ENCODE peak calls at places on chromosomes 13 and 19, in six cellular contexts. One of them, this sample, is unnamed.

GRCh38 chr19:49436381-49437017 is 4.8 kb downstream of the SLC17A7 start:
- DNase-seq in fibroblast of pulmonary artery: no peak
- DNase-seq in PC-3: no peak
- DNase-seq in HepG2: no peak
- DNase-seq in lung: no peak
- DNase-seq in heart right ventricle: no peak
- DNase-seq in this sample: no peak

GRCh38 chr19:3186891-3187661 is 1.3 kb downstream of the NCLN start:
- DNase-seq in PC-3: peak; percentile 8
- DNase-seq in HepG2: no peak
- DNase-seq in fibroblast of pulmonary artery: no peak
- DNase-seq in lung: no peak
- DNase-seq in heart right ventricle: no peak
- DNase-seq in this sample: no peak

GRCh38 chr13:94967183-94968039 is 255.1 kb upstream of the SOX21 start:
- DNase-seq in heart right ventricle: no peak
- DNase-seq in fibroblast of pulmonary artery: peak; percentile 10
- DNase-seq in PC-3: peak; percentile 34
- DNase-seq in HepG2: no peak
- DNase-seq in lung: no peak
- DNase-seq in this sample: peak; percentile 27

GRCh38 chr19:8262431-8262830 is 45.7 kb downstream of the CD320 start:
- DNase-seq in HepG2: no peak
- DNase-seq in lung: no peak
- DNase-seq in heart right ventricle: no peak
- DNase-seq in PC-3: no peak
- DNase-seq in fibroblast of pulmonary artery: no peak
- DNase-seq in this sample: no peak

GRCh38 chr13:113342820-113343691 is 20.9 kb downstream of the GRTP1 start:
- DNase-seq in lung: no peak
- DNase-seq in HepG2: no peak
- DNase-seq in fibroblast of pulmonary artery: no peak
- DNase-seq in PC-3: no peak
- DNase-seq in heart right ventricle: no peak
- DNase-seq in this sample: no peak

GRCh38 chr19:46984077-46985010 is 35.3 kb upstream of the NPAS1 start:
- DNase-seq in heart right ventricle: peak; percentile 42
- DNase-seq in fibroblast of pulmonary artery: peak; percentile 91
- DNase-seq in lung: no peak
- DNase-seq in HepG2: peak; percentile 90
- DNase-seq in PC-3: peak; percentile 38
- DNase-seq in this sample: no peak

GRCh38 chr19:57656346-57656745 is 12.4 kb upstream of the ZSCAN4 start:
- DNase-seq in HepG2: no peak
- DNase-seq in PC-3: peak; percentile 25
- DNase-seq in fibroblast of pulmonary artery: no peak
- DNase-seq in heart right ventricle: no peak
- DNase-seq in lung: no peak
- DNase-seq in this sample: no peak

GRCh38 chr13:33006646-33007045 is 9.6 kb upstream of the KL start:
- DNase-seq in heart right ventricle: no peak
- DNase-seq in fibroblast of pulmonary artery: no peak
- DNase-seq in PC-3: no peak
- DNase-seq in lung: no peak
- DNase-seq in HepG2: no peak
- DNase-seq in this sample: no peak

GRCh38 chr13:67048084-67048792 is 181.9 kb downstream of the PCDH9 start:
- DNase-seq in PC-3: no peak
- DNase-seq in fibroblast of pulmonary artery: peak; percentile 96
- DNase-seq in HepG2: no peak
- DNase-seq in lung: no peak
- DNase-seq in heart right ventricle: no peak
- DNase-seq in this sample: peak; percentile 93

GRCh38 chr19:28074773-28075172 is 1138.2 kb downstream of the UQCRFS1 start:
- DNase-seq in lung: no peak
- DNase-seq in heart right ventricle: no peak
- DNase-seq in HepG2: no peak
- DNase-seq in PC-3: no peak
- DNase-seq in fibroblast of pulmonary artery: no peak
- DNase-seq in this sample: no peak

GRCh38 chr13:109789262-109789661 is 2.9 kb upstream of the IRS2 start:
- DNase-seq in PC-3: no peak
- DNase-seq in HepG2: no peak
- DNase-seq in heart right ventricle: no peak
- DNase-seq in fibroblast of pulmonary artery: no peak
- DNase-seq in lung: no peak
- DNase-seq in this sample: no peak

GRCh38 chr13:105735269-105735668 is 800.2 kb downstream of the EFNB2 start:
- DNase-seq in lung: no peak
- DNase-seq in heart right ventricle: no peak
- DNase-seq in fibroblast of pulmonary artery: no peak
- DNase-seq in HepG2: no peak
- DNase-seq in PC-3: no peak
- DNase-seq in this sample: peak; percentile 5

GRCh38 chr19:36182612-36183454 is 30.6 kb upstream of the COX7A1 start:
- DNase-seq in PC-3: peak; percentile 12
- DNase-seq in heart right ventricle: no peak
- DNase-seq in fibroblast of pulmonary artery: peak; percentile 11
- DNase-seq in HepG2: no peak
- DNase-seq in lung: no peak
- DNase-seq in this sample: peak; percentile 80

GRCh38 chr19:51166846-51167490 is 24.9 kb downstream of the SIGLEC7 start:
- DNase-seq in fibroblast of pulmonary artery: no peak
- DNase-seq in heart right ventricle: no peak
- DNase-seq in HepG2: no peak
- DNase-seq in lung: peak; percentile 54
- DNase-seq in PC-3: no peak
- DNase-seq in this sample: no peak

GRCh38 chr19:50328257-50329145 is 676 bp downstream of the KCNC3 start:
- DNase-seq in lung: no peak
- DNase-seq in PC-3: peak; percentile 39
- DNase-seq in heart right ventricle: peak; percentile 42
- DNase-seq in HepG2: no peak
- DNase-seq in fibroblast of pulmonary artery: no peak
- DNase-seq in this sample: no peak

GRCh38 chr19:6239401-6239844 is 40.4 kb downstream of the MLLT1 start:
- DNase-seq in fibroblast of pulmonary artery: peak; percentile 59
- DNase-seq in heart right ventricle: peak; percentile 24
- DNase-seq in HepG2: no peak
- DNase-seq in PC-3: peak; percentile 61
- DNase-seq in lung: no peak
- DNase-seq in this sample: no peak

GRCh38 chr19:5302396-5302795 is 38.2 kb downstream of the PTPRS start:
- DNase-seq in fibroblast of pulmonary artery: no peak
- DNase-seq in heart right ventricle: no peak
- DNase-seq in lung: no peak
- DNase-seq in HepG2: no peak
- DNase-seq in PC-3: no peak
- DNase-seq in this sample: no peak

GRCh38 chr19:40464059-40465024 is 1.2 kb downstream of the BLVRB start:
- DNase-seq in heart right ventricle: peak; percentile 80
- DNase-seq in lung: peak; percentile 92
- DNase-seq in fibroblast of pulmonary artery: peak; percentile 93
- DNase-seq in HepG2: peak; percentile 81
- DNase-seq in PC-3: peak; percentile 94
- DNase-seq in this sample: peak; percentile 85

GRCh38 chr19:41695745-41696144 is 7.7 kb upstream of the CEACAM7 start:
- DNase-seq in heart right ventricle: no peak
- DNase-seq in PC-3: no peak
- DNase-seq in lung: no peak
- DNase-seq in HepG2: no peak
- DNase-seq in fibroblast of pulmonary artery: no peak
- DNase-seq in this sample: no peak

DNA sequence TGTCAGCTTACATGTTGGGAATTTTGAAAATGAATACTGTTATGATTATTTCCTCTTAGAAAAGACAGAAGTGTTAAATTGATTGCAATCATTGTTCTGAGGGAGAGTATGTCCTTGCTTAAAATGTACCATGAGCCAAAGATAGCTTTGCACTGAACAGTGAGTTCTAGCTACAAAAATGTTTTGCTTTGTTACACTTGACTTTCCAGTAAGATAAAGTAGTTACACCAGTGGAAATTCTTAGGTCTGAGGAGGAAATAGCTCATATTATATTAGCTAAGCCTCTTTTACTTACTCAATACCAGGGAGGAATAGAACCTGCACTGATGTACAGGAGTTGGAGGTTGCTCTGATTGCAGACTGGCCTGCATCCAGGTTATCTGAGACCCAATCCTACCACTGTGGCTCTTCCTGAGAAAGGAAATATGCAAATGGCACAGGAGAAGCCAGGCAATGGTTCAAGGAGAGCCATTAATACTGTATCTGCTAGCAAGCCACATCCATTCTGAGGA is 53.0 kb upstream of the FBXL3 start:
- DNase-seq in fibroblast of pulmonary artery: peak; percentile 7
- DNase-seq in PC-3: no peak
- DNase-seq in HepG2: no peak
- DNase-seq in heart right ventricle: no peak
- DNase-seq in lung: no peak
- DNase-seq in this sample: no peak
- TF ChIP-seq CTCF in fibroblast of pulmonary artery: no peak
- TF ChIP-seq CTCF in PC-3: no peak
- TF ChIP-seq CTCF in HepG2: no peak
- TF ChIP-seq CTCF in heart right ventricle: no peak
- TF ChIP-seq CTCF in lung: no peak
- TF ChIP-seq CTCF in this sample: no peak

GRCh38 chr13:21232196-21232595 is 55.7 kb downstream of the MRPL57 start:
- DNase-seq in PC-3: no peak
- DNase-seq in heart right ventricle: no peak
- DNase-seq in lung: peak; percentile 24
- DNase-seq in fibroblast of pulmonary artery: peak; percentile 51
- DNase-seq in HepG2: no peak
- DNase-seq in this sample: no peak
- H3K4me3 ChIP-seq in PC-3: no peak overlapping the region
- H3K4me3 ChIP-seq in heart right ventricle: no peak overlapping the region
- H3K4me3 ChIP-seq in lung: no peak overlapping the region
- H3K4me3 ChIP-seq in fibroblast of pulmonary artery: no peak overlapping the region
- H3K4me3 ChIP-seq in HepG2: no peak overlapping the region
- H3K4me3 ChIP-seq in this sample: no peak overlapping the region

DNA sequence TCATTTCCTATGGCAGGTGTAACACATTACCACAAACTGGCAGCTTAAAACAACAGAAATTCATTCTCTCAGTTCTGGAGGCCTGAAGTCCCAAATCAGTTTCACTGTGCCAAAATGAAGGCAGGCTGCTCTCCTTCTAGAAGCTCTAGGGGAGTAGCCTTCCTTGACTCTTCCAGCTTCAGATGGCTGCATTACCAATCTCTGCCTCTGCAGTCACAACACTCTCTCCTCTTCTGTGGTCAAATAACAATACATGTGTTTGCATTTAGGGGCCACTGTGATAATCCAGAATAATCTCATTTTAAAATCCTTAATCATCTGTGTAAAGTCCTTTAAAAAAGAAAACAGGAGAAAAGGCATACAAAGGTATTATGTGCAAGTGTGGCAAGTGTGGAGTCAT is 7.8 kb downstream of the DIAPH3 start:
- DNase-seq in HepG2: no peak
- DNase-seq in fibroblast of pulmonary artery: peak; percentile 43
- DNase-seq in PC-3: no peak
- DNase-seq in lung: no peak
- DNase-seq in heart right ventricle: no peak
- DNase-seq in this sample: no peak
- TF ChIP-seq CTCF in HepG2: no peak
- TF ChIP-seq CTCF in fibroblast of pulmonary artery: peak; percentile 14
- TF ChIP-seq CTCF in PC-3: no peak
- TF ChIP-seq CTCF in lung: no peak
- TF ChIP-seq CTCF in heart right ventricle: no peak
- TF ChIP-seq CTCF in this sample: no peak

GRCh38 chr13:42174344-42175162 is 97.4 kb upstream of the AKAP11 start:
- DNase-seq in lung: no peak
- DNase-seq in heart right ventricle: no peak
- DNase-seq in HepG2: no peak
- DNase-seq in PC-3: no peak
- DNase-seq in fibroblast of pulmonary artery: peak; percentile 24
- DNase-seq in this sample: no peak
- H3K4me3 ChIP-seq in lung: no peak overlapping the region
- H3K4me3 ChIP-seq in heart right ventricle: no peak overlapping the region
- H3K4me3 ChIP-seq in HepG2: no peak overlapping the region
- H3K4me3 ChIP-seq in PC-3: no peak overlapping the region
- H3K4me3 ChIP-seq in fibroblast of pulmonary artery: no peak overlapping the region
- H3K4me3 ChIP-seq in this sample: no peak overlapping the region

GRCh38 chr13:101121608-101122007 is 294.7 kb downstream of the NALCN start:
- DNase-seq in heart right ventricle: no peak
- DNase-seq in HepG2: no peak
- DNase-seq in fibroblast of pulmonary artery: no peak
- DNase-seq in lung: no peak
- DNase-seq in PC-3: no peak
- DNase-seq in this sample: no peak
- TF ChIP-seq CTCF in heart right ventricle: no peak
- TF ChIP-seq CTCF in HepG2: no peak
- TF ChIP-seq CTCF in fibroblast of pulmonary artery: no peak
- TF ChIP-seq CTCF in lung: no peak
- TF ChIP-seq CTCF in PC-3: no peak
- TF ChIP-seq CTCF in this sample: no peak

This sample was measured in astrocyte of the spinal cord.